ENCODE peak calls at places on chromosomes 7 and 10, in ten cellular contexts. One of them, this sample, is unnamed.
A peak's percentile ranks its signal among the peaks of the same experiment; 100 is the strongest.

GRCh38 chr7:97722386-97722785 is 9.5 kb upstream of the TAC1 start:
- DNase-seq in activated CD4-positive, CD25-positive, alpha-beta regulatory T cell: no peak
- DNase-seq in epithelial cell of esophagus: no peak
- DNase-seq in NCI-H1092: no peak
- DNase-seq in Daoy: no peak
- DNase-seq in effector memory CD8-positive, alpha-beta T cell: no peak
- DNase-seq in RCC 7860: no peak
- DNase-seq in NCI-H69: no peak
- DNase-seq in nephron progenitor cell: no peak
- DNase-seq in heart right ventricle: no peak
- DNase-seq in this sample: no peak

GRCh38 chr10:27470890-27471289 is 33.2 kb upstream of the RAB18 start:
- DNase-seq in activated CD4-positive, CD25-positive, alpha-beta regulatory T cell: no peak
- DNase-seq in epithelial cell of esophagus: no peak
- DNase-seq in NCI-H1092: no peak
- DNase-seq in Daoy: no peak
- DNase-seq in effector memory CD8-positive, alpha-beta T cell: no peak
- DNase-seq in RCC 7860: no peak
- DNase-seq in NCI-H69: no peak
- DNase-seq in nephron progenitor cell: no peak
- DNase-seq in heart right ventricle: no peak
- DNase-seq in this sample: no peak

GRCh38 chr10:44974628-44975431 is 3.8 kb downstream of the DEPP1 start:
- DNase-seq in activated CD4-positive, CD25-positive, alpha-beta regulatory T cell: peak; percentile 32
- DNase-seq in epithelial cell of esophagus: peak; percentile 35
- DNase-seq in NCI-H1092: no peak
- DNase-seq in Daoy: peak; percentile 64
- DNase-seq in effector memory CD8-positive, alpha-beta T cell: peak; percentile 68
- DNase-seq in RCC 7860: peak; percentile 61
- DNase-seq in NCI-H69: peak; percentile 72
- DNase-seq in nephron progenitor cell: peak; percentile 76
- DNase-seq in heart right ventricle: peak; percentile 76
- DNase-seq in this sample: peak; percentile 56

GRCh38 chr7:55964802-55965470 is 551 bp downstream of the NIPSNAP2 start:
- DNase-seq in activated CD4-positive, CD25-positive, alpha-beta regulatory T cell: peak; percentile 33
- DNase-seq in epithelial cell of esophagus: peak; percentile 36
- DNase-seq in NCI-H1092: peak; percentile 29
- DNase-seq in Daoy: peak; percentile 75
- DNase-seq in effector memory CD8-positive, alpha-beta T cell: peak; percentile 26
- DNase-seq in RCC 7860: peak; percentile 74
- DNase-seq in NCI-H69: peak; percentile 84
- DNase-seq in nephron progenitor cell: peak; percentile 77
- DNase-seq in heart right ventricle: peak; percentile 91
- DNase-seq in this sample: no peak

GRCh38 chr7:72405389-72405788 is 6.7 kb downstream of the CALN1 start:
- DNase-seq in activated CD4-positive, CD25-positive, alpha-beta regulatory T cell: no peak
- DNase-seq in epithelial cell of esophagus: peak; percentile 9
- DNase-seq in NCI-H1092: no peak
- DNase-seq in Daoy: peak; percentile 61
- DNase-seq in effector memory CD8-positive, alpha-beta T cell: no peak
- DNase-seq in RCC 7860: no peak
- DNase-seq in NCI-H69: peak; percentile 75
- DNase-seq in nephron progenitor cell: no peak
- DNase-seq in heart right ventricle: no peak
- DNase-seq in this sample: no peak

GRCh38 chr7:73881352-73882059 is 20.5 kb downstream of the TMEM270 start:
- DNase-seq in activated CD4-positive, CD25-positive, alpha-beta regulatory T cell: no peak
- DNase-seq in epithelial cell of esophagus: no peak
- DNase-seq in NCI-H1092: no peak
- DNase-seq in Daoy: no peak
- DNase-seq in effector memory CD8-positive, alpha-beta T cell: no peak
- DNase-seq in RCC 7860: no peak
- DNase-seq in NCI-H69: no peak
- DNase-seq in nephron progenitor cell: no peak
- DNase-seq in heart right ventricle: no peak
- DNase-seq in this sample: no peak

GRCh38 chr10:75269605-75270004 is 33.8 kb upstream of the COMTD1 start:
- DNase-seq in activated CD4-positive, CD25-positive, alpha-beta regulatory T cell: no peak
- DNase-seq in epithelial cell of esophagus: no peak
- DNase-seq in NCI-H1092: no peak
- DNase-seq in Daoy: peak; percentile 18
- DNase-seq in effector memory CD8-positive, alpha-beta T cell: no peak
- DNase-seq in RCC 7860: no peak
- DNase-seq in NCI-H69: no peak
- DNase-seq in nephron progenitor cell: no peak
- DNase-seq in heart right ventricle: no peak
- DNase-seq in this sample: no peak

GRCh38 chr7:7104971-7105370 is 77.4 kb upstream of the C1GALT1 start:
- DNase-seq in activated CD4-positive, CD25-positive, alpha-beta regulatory T cell: no peak
- DNase-seq in epithelial cell of esophagus: no peak
- DNase-seq in NCI-H1092: no peak
- DNase-seq in Daoy: no peak
- DNase-seq in effector memory CD8-positive, alpha-beta T cell: no peak
- DNase-seq in RCC 7860: no peak
- DNase-seq in NCI-H69: no peak
- DNase-seq in nephron progenitor cell: no peak
- DNase-seq in heart right ventricle: no peak
- DNase-seq in this sample: no peak

GRCh38 chr10:1233031-1233430 is 176.8 kb downstream of the WDR37 start:
- DNase-seq in activated CD4-positive, CD25-positive, alpha-beta regulatory T cell: no peak
- DNase-seq in epithelial cell of esophagus: no peak
- DNase-seq in NCI-H1092: no peak
- DNase-seq in Daoy: no peak
- DNase-seq in effector memory CD8-positive, alpha-beta T cell: no peak
- DNase-seq in RCC 7860: no peak
- DNase-seq in NCI-H69: no peak
- DNase-seq in nephron progenitor cell: no peak
- DNase-seq in heart right ventricle: no peak
- DNase-seq in this sample: no peak

GRCh38 chr7:154610903-154611302 is 392.0 kb downstream of the PAXIP1 start:
- DNase-seq in activated CD4-positive, CD25-positive, alpha-beta regulatory T cell: no peak
- DNase-seq in epithelial cell of esophagus: no peak
- DNase-seq in NCI-H1092: no peak
- DNase-seq in Daoy: no peak
- DNase-seq in effector memory CD8-positive, alpha-beta T cell: no peak
- DNase-seq in RCC 7860: no peak
- DNase-seq in NCI-H69: no peak
- DNase-seq in nephron progenitor cell: no peak
- DNase-seq in heart right ventricle: no peak
- DNase-seq in this sample: no peak

GRCh38 chr7:107387573-107388219 is 82.2 kb upstream of the GPR22 start:
- DNase-seq in activated CD4-positive, CD25-positive, alpha-beta regulatory T cell: no peak
- DNase-seq in epithelial cell of esophagus: no peak
- DNase-seq in NCI-H1092: no peak
- DNase-seq in Daoy: peak; percentile 57
- DNase-seq in effector memory CD8-positive, alpha-beta T cell: no peak
- DNase-seq in RCC 7860: no peak
- DNase-seq in NCI-H69: peak; percentile 27
- DNase-seq in nephron progenitor cell: no peak
- DNase-seq in heart right ventricle: no peak
- DNase-seq in this sample: no peak

GRCh38 chr7:95788288-95788687 is 15.9 kb downstream of the DYNC1I1 start:
- DNase-seq in activated CD4-positive, CD25-positive, alpha-beta regulatory T cell: no peak
- DNase-seq in epithelial cell of esophagus: no peak
- DNase-seq in NCI-H1092: no peak
- DNase-seq in Daoy: no peak
- DNase-seq in effector memory CD8-positive, alpha-beta T cell: no peak
- DNase-seq in RCC 7860: no peak
- DNase-seq in NCI-H69: no peak
- DNase-seq in nephron progenitor cell: no peak
- DNase-seq in heart right ventricle: no peak
- DNase-seq in this sample: no peak

GRCh38 chr7:112337177-112337576 is 113.1 kb upstream of the IFRD1 start:
- DNase-seq in activated CD4-positive, CD25-positive, alpha-beta regulatory T cell: no peak
- DNase-seq in epithelial cell of esophagus: no peak
- DNase-seq in NCI-H1092: no peak
- DNase-seq in Daoy: no peak
- DNase-seq in effector memory CD8-positive, alpha-beta T cell: no peak
- DNase-seq in RCC 7860: no peak
- DNase-seq in NCI-H69: no peak
- DNase-seq in nephron progenitor cell: no peak
- DNase-seq in heart right ventricle: no peak
- DNase-seq in this sample: no peak

GRCh38 chr10:123470570-123470969 is 195.6 kb upstream of the GPR26 start:
- DNase-seq in activated CD4-positive, CD25-positive, alpha-beta regulatory T cell: no peak
- DNase-seq in epithelial cell of esophagus: no peak
- DNase-seq in NCI-H1092: no peak
- DNase-seq in Daoy: no peak
- DNase-seq in effector memory CD8-positive, alpha-beta T cell: no peak
- DNase-seq in RCC 7860: no peak
- DNase-seq in NCI-H69: peak; percentile 42
- DNase-seq in nephron progenitor cell: no peak
- DNase-seq in heart right ventricle: no peak
- DNase-seq in this sample: no peak

GRCh38 chr7:44072364-44073231 is 7.2 kb upstream of the PGAM2 start:
- DNase-seq in activated CD4-positive, CD25-positive, alpha-beta regulatory T cell: no peak
- DNase-seq in epithelial cell of esophagus: peak; percentile 90
- DNase-seq in NCI-H1092: peak; percentile 52
- DNase-seq in Daoy: peak; percentile 98
- DNase-seq in effector memory CD8-positive, alpha-beta T cell: peak; percentile 38
- DNase-seq in RCC 7860: peak; percentile 79
- DNase-seq in NCI-H69: peak; percentile 89
- DNase-seq in nephron progenitor cell: peak; percentile 69
- DNase-seq in heart right ventricle: peak; percentile 81
- DNase-seq in this sample: no peak

GRCh38 chr10:96370575-96371157 is 11.9 kb upstream of the OPALIN start:
- DNase-seq in activated CD4-positive, CD25-positive, alpha-beta regulatory T cell: no peak
- DNase-seq in epithelial cell of esophagus: peak; percentile 45
- DNase-seq in NCI-H1092: peak; percentile 12
- DNase-seq in Daoy: peak; percentile 59
- DNase-seq in effector memory CD8-positive, alpha-beta T cell: peak; percentile 46
- DNase-seq in RCC 7860: peak; percentile 57
- DNase-seq in NCI-H69: peak; percentile 39
- DNase-seq in nephron progenitor cell: peak; percentile 71
- DNase-seq in heart right ventricle: no peak
- DNase-seq in this sample: peak; percentile 66

GRCh38 chr7:18495412-18496335 is at the start of gene HDAC9:
- DNase-seq in activated CD4-positive, CD25-positive, alpha-beta regulatory T cell: no peak
- DNase-seq in epithelial cell of esophagus: peak; percentile 58
- DNase-seq in NCI-H1092: peak; percentile 95
- DNase-seq in Daoy: peak; percentile 72
- DNase-seq in effector memory CD8-positive, alpha-beta T cell: no peak
- DNase-seq in RCC 7860: no peak
- DNase-seq in NCI-H69: peak; percentile 99
- DNase-seq in nephron progenitor cell: peak; percentile 25
- DNase-seq in heart right ventricle: peak; percentile 17
- DNase-seq in this sample: peak; percentile 94

GRCh38 chr10:45418417-45418858 is 44.4 kb downstream of the ALOX5 start:
- DNase-seq in activated CD4-positive, CD25-positive, alpha-beta regulatory T cell: no peak
- DNase-seq in epithelial cell of esophagus: no peak
- DNase-seq in NCI-H1092: no peak
- DNase-seq in Daoy: no peak
- DNase-seq in effector memory CD8-positive, alpha-beta T cell: no peak
- DNase-seq in RCC 7860: no peak
- DNase-seq in NCI-H69: no peak
- DNase-seq in nephron progenitor cell: no peak
- DNase-seq in heart right ventricle: peak; percentile 34
- DNase-seq in this sample: no peak

GRCh38 chr10:92760609-92761008 is 70.9 kb downstream of the HHEX start:
- DNase-seq in activated CD4-positive, CD25-positive, alpha-beta regulatory T cell: no peak
- DNase-seq in epithelial cell of esophagus: peak; percentile 19
- DNase-seq in NCI-H1092: no peak
- DNase-seq in Daoy: peak; percentile 21
- DNase-seq in effector memory CD8-positive, alpha-beta T cell: no peak
- DNase-seq in RCC 7860: no peak
- DNase-seq in NCI-H69: no peak
- DNase-seq in nephron progenitor cell: no peak
- DNase-seq in heart right ventricle: no peak
- DNase-seq in this sample: no peak

GRCh38 chr7:27670676-27671075 is 8.0 kb upstream of the HIBADH start:
- DNase-seq in activated CD4-positive, CD25-positive, alpha-beta regulatory T cell: no peak
- DNase-seq in epithelial cell of esophagus: no peak
- DNase-seq in NCI-H1092: no peak
- DNase-seq in Daoy: no peak
- DNase-seq in effector memory CD8-positive, alpha-beta T cell: no peak
- DNase-seq in RCC 7860: no peak
- DNase-seq in NCI-H69: no peak
- DNase-seq in nephron progenitor cell: no peak
- DNase-seq in heart right ventricle: no peak
- DNase-seq in this sample: no peak

GRCh38 chr10:33532901-33533300 is 198.4 kb upstream of the NRP1 start:
- DNase-seq in activated CD4-positive, CD25-positive, alpha-beta regulatory T cell: no peak
- DNase-seq in epithelial cell of esophagus: peak; percentile 53
- DNase-seq in NCI-H1092: no peak
- DNase-seq in Daoy: no peak
- DNase-seq in effector memory CD8-positive, alpha-beta T cell: no peak
- DNase-seq in RCC 7860: no peak
- DNase-seq in NCI-H69: no peak
- DNase-seq in nephron progenitor cell: no peak
- DNase-seq in heart right ventricle: no peak
- DNase-seq in this sample: no peak

GRCh38 chr7:39950473-39951155 is 558 bp downstream of the CDK13 start:
- DNase-seq in activated CD4-positive, CD25-positive, alpha-beta regulatory T cell: peak; percentile 32
- DNase-seq in epithelial cell of esophagus: peak; percentile 53
- DNase-seq in NCI-H1092: no peak
- DNase-seq in Daoy: peak; percentile 68
- DNase-seq in effector memory CD8-positive, alpha-beta T cell: peak; percentile 29
- DNase-seq in RCC 7860: no peak
- DNase-seq in NCI-H69: peak; percentile 79
- DNase-seq in nephron progenitor cell: peak; percentile 61
- DNase-seq in heart right ventricle: peak; percentile 65
- DNase-seq in this sample: no peak

GRCh38 chr7:16712916-16713315 is 40.6 kb upstream of the TSPAN13 start:
- DNase-seq in activated CD4-positive, CD25-positive, alpha-beta regulatory T cell: no peak
- DNase-seq in epithelial cell of esophagus: peak; percentile 30
- DNase-seq in NCI-H1092: no peak
- DNase-seq in Daoy: peak; percentile 69
- DNase-seq in effector memory CD8-positive, alpha-beta T cell: no peak
- DNase-seq in RCC 7860: peak; percentile 99
- DNase-seq in NCI-H69: no peak
- DNase-seq in nephron progenitor cell: no peak
- DNase-seq in heart right ventricle: no peak
- DNase-seq in this sample: no peak

GRCh38 chr10:103458720-103459119 is at the start of gene CALHM1:
- DNase-seq in activated CD4-positive, CD25-positive, alpha-beta regulatory T cell: no peak
- DNase-seq in epithelial cell of esophagus: peak; percentile 13
- DNase-seq in NCI-H1092: no peak
- DNase-seq in Daoy: no peak
- DNase-seq in effector memory CD8-positive, alpha-beta T cell: no peak
- DNase-seq in RCC 7860: no peak
- DNase-seq in NCI-H69: peak; percentile 67
- DNase-seq in nephron progenitor cell: peak; percentile 33
- DNase-seq in heart right ventricle: no peak
- DNase-seq in this sample: peak; percentile 83

GRCh38 chr7:1704326-1705241 is 34.5 kb downstream of the ELFN1 start:
- DNase-seq in activated CD4-positive, CD25-positive, alpha-beta regulatory T cell: no peak
- DNase-seq in epithelial cell of esophagus: no peak
- DNase-seq in NCI-H1092: no peak
- DNase-seq in Daoy: peak; percentile 4
- DNase-seq in effector memory CD8-positive, alpha-beta T cell: no peak
- DNase-seq in RCC 7860: no peak
- DNase-seq in NCI-H69: no peak
- DNase-seq in nephron progenitor cell: no peak
- DNase-seq in heart right ventricle: no peak
- DNase-seq in this sample: no peak

GRCh38 chr7:141167376-141167964 is 93.6 kb downstream of the TMEM178B start:
- DNase-seq in activated CD4-positive, CD25-positive, alpha-beta regulatory T cell: no peak
- DNase-seq in epithelial cell of esophagus: no peak
- DNase-seq in NCI-H1092: no peak
- DNase-seq in Daoy: no peak
- DNase-seq in effector memory CD8-positive, alpha-beta T cell: no peak
- DNase-seq in RCC 7860: no peak
- DNase-seq in NCI-H69: no peak
- DNase-seq in nephron progenitor cell: no peak
- DNase-seq in heart right ventricle: no peak
- DNase-seq in this sample: no peak

GRCh38 chr10:23345861-23346260 is 1.3 kb upstream of the C10orf67 start:
- DNase-seq in activated CD4-positive, CD25-positive, alpha-beta regulatory T cell: no peak
- DNase-seq in epithelial cell of esophagus: peak; percentile 87
- DNase-seq in NCI-H1092: no peak
- DNase-seq in Daoy: peak; percentile 74
- DNase-seq in effector memory CD8-positive, alpha-beta T cell: no peak
- DNase-seq in RCC 7860: peak; percentile 82
- DNase-seq in NCI-H69: no peak
- DNase-seq in nephron progenitor cell: no peak
- DNase-seq in heart right ventricle: no peak
- DNase-seq in this sample: peak; percentile 47

GRCh38 chr10:63628526-63629362 is 107.5 kb downstream of the REEP3 start:
- DNase-seq in activated CD4-positive, CD25-positive, alpha-beta regulatory T cell: no peak
- DNase-seq in epithelial cell of esophagus: peak; percentile 65
- DNase-seq in NCI-H1092: peak; percentile 95
- DNase-seq in Daoy: peak; percentile 40
- DNase-seq in effector memory CD8-positive, alpha-beta T cell: no peak
- DNase-seq in RCC 7860: no peak
- DNase-seq in NCI-H69: peak; percentile 97
- DNase-seq in nephron progenitor cell: peak; percentile 54
- DNase-seq in heart right ventricle: peak; percentile 57
- DNase-seq in this sample: peak; percentile 74